ENCODE peak calls at places on chromosomes 7 and 10, in nine cellular contexts. N, I, E, K, J, D, T, Y and L are unnamed samples.

GRCh38 chr7:157669768-157670345 is 333.1 kb downstream of the DNAJB6 start:
- DNase-seq in Y (no peak), J (no peak), E (no peak), N (no peak), K (no peak), D (no peak), T (peak; percentile 68), I (no peak), L (no peak)

GRCh38 chr7:134419875-134420274 is 39.0 kb downstream of the AKR1B1 start:
- DNase-seq in J (no peak), I (no peak), Y (no peak), T (no peak), K (no peak), N (no peak), E (no peak), D (no peak), L (no peak)

GRCh38 chr10:43212043-43212721 is 54.7 kb downstream of the RASGEF1A start:
- DNase-seq in K (no peak), Y (no peak), J (no peak), D (no peak), E (no peak), I (no peak), T (peak; percentile 71), N (no peak), L (no peak)

GRCh38 chr10:48239618-48240017 is 34.9 kb downstream of the FRMPD2 start:
- DNase-seq in T (no peak), I (no peak), N (no peak), J (no peak), E (no peak), Y (no peak), D (no peak), K (no peak), L (no peak)

GRCh38 chr7:116241296-116241695 is 31.0 kb downstream of the TES start:
- DNase-seq in I (no peak), K (no peak), N (no peak), D (no peak), J (no peak), Y (no peak), T (no peak), E (no peak), L (no peak)

GRCh38 chr7:4665661-4666060 is 16.4 kb upstream of the FOXK1 start:
- DNase-seq in D (no peak), J (no peak), K (peak; percentile 98), N (no peak), Y (no peak), I (no peak), T (no peak), E (no peak), L (no peak)

GRCh38 chr10:74113546-74113945 is 37.1 kb downstream of the AP3M1 start:
- DNase-seq in T (no peak), K (peak; percentile 82), N (no peak), D (no peak), I (no peak), E (no peak), J (no peak), Y (no peak), L (no peak)

GRCh38 chr10:5841965-5842364 is 28.7 kb upstream of the GDI2 start:
- DNase-seq in I (no peak), N (no peak), K (no peak), D (no peak), T (no peak), Y (no peak), J (no peak), E (no peak), L (no peak)

DNA sequence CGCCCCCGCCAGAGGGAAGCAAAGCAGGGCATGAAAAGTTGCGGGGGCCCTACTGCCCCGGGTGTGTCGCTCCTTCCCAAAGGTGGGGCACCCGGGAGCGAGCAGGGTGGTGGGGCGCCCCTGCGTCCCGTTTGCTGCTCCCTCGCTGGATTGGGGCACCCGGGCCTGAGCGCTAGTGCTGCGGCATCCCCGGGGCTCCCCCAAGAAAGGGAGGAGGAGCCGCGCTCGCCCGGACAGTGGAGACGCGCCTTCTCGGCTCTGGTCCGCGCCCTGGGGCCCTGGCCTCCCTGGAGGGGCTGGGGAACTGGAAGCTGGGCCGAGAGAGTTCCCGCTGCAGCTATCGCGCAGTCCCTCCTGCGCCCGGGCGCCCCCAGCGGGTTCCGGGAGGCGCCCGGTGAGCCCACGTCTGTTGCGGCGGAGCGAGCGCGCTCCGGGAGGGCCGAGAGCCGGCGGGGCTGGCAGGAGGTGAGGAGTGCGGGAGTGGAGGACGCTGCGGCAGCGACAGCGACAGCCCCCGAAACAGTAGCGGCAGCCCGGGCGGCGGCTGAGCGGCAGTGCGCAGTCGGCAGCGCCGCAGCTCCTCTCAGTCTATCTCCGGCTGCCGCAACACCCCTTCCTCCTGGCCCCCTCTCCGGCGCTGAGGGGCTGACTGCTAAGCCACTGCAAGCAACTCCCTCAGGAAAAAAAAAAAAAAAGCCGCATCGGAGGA is 505 bp upstream of the BMPER start:
- DNase-seq in I (peak; percentile 87), N (no peak), D (no peak), Y (peak; percentile 17), T (peak; percentile 79), K (peak; percentile 62), E (peak; percentile 46), J (peak; percentile 46), L (no peak)
- TF ChIP-seq CTCF in I (no peak), N (peak; percentile 24), D (no peak), Y (no peak), T (no peak), K (peak; percentile 35), E (no peak), J (no peak), L (peak; percentile 25)

DNA sequence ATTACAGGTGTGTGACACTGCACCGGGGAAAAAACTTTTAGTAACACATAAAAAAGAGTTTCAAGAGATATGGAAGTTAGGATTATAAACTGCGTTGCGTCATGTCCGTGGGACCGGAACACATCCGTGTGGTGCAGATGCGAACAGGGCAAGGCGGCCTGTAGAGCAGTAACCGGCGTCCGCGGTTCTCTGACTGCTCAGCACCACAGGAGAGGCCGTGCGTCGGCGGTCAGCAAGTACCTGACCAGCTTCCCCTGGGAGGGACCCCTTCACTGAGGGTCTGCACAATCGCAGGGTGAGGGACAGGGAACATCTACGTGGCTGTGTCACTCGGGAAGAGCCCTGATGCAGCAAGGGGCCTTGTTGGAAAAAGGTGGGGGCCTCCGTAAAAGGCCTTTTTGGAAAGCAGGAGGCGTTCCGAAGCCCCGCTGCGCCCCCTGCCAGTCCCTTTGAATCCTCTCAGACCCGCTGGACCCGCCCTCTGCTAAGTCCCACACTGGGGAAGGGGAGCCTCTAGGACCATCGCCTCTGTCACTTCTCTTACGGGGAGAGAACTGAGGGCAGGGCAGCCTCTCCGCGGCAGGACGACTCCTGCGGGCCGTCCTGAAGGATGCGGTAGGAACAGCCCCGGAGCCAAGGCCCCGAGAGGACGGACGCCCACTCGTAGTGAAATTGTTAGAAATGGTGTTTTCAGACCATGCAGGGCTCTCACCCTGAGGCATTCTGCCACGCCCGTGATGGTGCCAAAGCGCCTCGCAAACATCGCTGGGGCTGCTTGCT is 771.6 kb upstream of the COBL start:
- DNase-seq in E (no peak), N (no peak), T (no peak), D (no peak), Y (no peak), K (no peak), I (peak; percentile 61), J (no peak), L (no peak)
- TF ChIP-seq CTCF in E (no peak), N (no peak), T (no peak), D (no peak), Y (no peak), K (no peak), I (no peak), J (no peak), L (no peak)

GRCh38 chr10:69744971-69745370 is 56.7 kb upstream of the COL13A1 start:
- DNase-seq in I (no peak), T (no peak), D (no peak), K (no peak), J (no peak), N (no peak), E (no peak), Y (no peak), L (no peak)

GRCh38 chr10:69741252-69741651 is 60.5 kb upstream of the COL13A1 start:
- DNase-seq in T (no peak), J (no peak), Y (no peak), N (no peak), K (no peak), I (no peak), D (no peak), E (no peak), L (no peak)

GRCh38 chr10:69741671-69742355 is 59.9 kb upstream of the COL13A1 start:
- DNase-seq in E (no peak), K (no peak), T (no peak), I (no peak), J (no peak), N (no peak), D (no peak), Y (no peak), L (no peak)

GRCh38 chr10:69742356-69742695 is 59.4 kb upstream of the COL13A1 start:
- DNase-seq in K (peak; percentile 33), N (no peak), E (no peak), Y (no peak), J (no peak), T (no peak), D (no peak), I (no peak), L (no peak)

DNA sequence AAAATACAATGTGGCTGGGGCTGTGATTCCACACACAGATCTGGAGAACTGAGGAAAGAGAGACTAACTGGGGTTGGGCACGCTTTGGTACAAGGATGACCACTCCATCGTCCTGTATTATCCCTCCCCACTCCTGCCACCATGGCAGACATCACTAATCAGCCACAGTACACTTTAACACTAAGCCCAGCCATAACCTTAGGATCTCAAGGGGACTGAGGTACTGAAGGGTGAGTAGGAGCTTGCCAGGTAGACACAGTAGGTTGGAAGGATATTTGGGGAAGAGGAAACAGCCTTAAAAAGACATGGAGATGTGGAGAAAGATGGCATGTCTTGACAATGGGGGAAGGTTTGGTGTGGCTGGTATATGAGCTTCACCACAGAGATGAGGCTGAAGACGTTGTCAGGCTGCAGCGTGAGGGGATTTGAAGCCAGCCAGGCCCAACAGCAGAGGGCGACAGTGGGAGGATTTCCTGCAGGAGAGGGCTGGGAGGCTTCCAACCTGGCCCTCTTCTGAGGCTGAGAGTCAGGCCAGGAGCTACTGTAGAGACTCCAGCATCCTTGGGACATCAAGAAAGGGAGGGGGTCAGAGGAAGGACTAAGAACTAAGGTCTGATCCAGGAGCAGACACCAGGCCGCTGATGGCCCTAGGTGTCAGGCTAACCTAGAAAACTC is 58.6 kb upstream of the COL13A1 start:
- DNase-seq in D (no peak), N (no peak), E (no peak), K (peak; percentile 32), Y (no peak), J (no peak), I (peak; percentile 64), T (no peak), L (no peak)
- TF ChIP-seq CTCF in D (no peak), N (peak; percentile 24), E (peak; percentile 15), K (peak; percentile 56), Y (no peak), J (peak; percentile 45), I (peak; percentile 71), T (no peak), L (peak; percentile 24)

DNA sequence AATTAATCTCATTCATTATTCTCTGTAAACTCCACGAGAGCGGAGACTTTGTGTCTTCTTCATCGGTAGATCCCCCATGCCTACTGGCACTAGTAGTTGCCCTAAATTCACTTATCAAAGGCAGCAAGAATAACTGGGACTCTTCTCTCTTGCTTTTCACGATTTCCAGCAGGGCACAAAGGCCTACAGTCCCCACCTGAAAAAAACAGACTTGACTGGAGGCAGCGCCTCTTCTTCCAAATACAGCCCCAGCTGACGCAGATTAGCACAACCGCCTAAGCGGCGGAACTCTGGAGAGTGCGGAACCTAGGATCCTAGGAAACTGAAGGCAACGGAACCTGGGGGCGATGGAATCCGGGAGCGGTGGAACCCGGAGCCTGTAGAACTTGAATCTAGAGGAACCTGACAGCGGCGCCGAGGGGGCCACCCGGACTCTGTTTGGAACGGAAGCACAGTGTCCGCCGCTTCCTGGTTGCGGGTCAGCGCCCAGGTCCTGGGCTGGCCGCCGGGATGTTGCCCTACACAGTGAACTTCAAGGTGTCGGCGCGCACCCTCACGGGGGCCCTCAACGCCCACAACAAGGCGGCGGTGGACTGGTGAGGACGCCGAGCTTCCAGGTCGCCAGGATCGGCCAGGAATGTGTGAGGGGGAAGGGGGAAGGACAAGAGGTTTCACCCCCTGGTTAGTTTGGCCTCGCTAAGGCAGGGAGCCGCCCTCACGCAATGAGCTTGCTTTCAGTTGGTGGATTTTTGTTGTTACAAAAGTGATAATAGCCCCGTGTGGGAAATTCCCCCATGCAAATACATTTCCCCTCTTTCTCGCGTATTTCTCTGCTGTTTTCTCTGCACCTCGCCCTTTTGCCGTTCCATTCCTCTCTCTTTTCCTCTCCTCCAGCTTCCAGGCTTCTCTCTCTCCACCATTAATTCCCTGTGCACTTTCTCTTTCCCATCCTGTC is at the start of gene WDR11:
- DNase-seq in Y (peak; percentile 75), K (peak; percentile 95), T (peak; percentile 96), J (peak; percentile 70), D (peak; percentile 83), E (peak; percentile 77), N (peak; percentile 60), I (peak; percentile 96), L (no peak)
- TF ChIP-seq CTCF in Y (no peak), K (no peak), T (no peak), J (no peak), D (no peak), E (no peak), N (no peak), I (no peak), L (no peak)